ENCODE peak calls at places on chromosome 12, in ten cellular contexts. R is stimulated activated CD4-positive, alpha-beta T cell treated with anti-CD3 and anti-CD28 coated beads, TNF-alpha, amount 100 ng/mL, for 48 hours; T is CD4-positive, CD25-positive, alpha-beta regulatory T cell; Q is SW 1271; X is stimulated activated CD8-positive, alpha-beta memory T cell treated with anti-CD3 and anti-CD28 coated beads, Interleukin-15, amount 100 ng/mL, for 4 hours; P is stimulated activated naive CD4-positive, alpha-beta T cell; H is GM13976; V is A172; Z is endothelial cell; W is ovary. O is an unnamed sample.
A peak's percentile ranks its signal among the peaks of the same experiment; 100 is the strongest.

GRCh38 chr12:29807125-29807524 is 23.4 kb upstream of the TMTC1 start:
- DNase-seq in R (no peak), X (no peak), H (no peak), T (no peak), Q (no peak), P (no peak), V (no peak), W (no peak), Z (no peak), O (no peak)

GRCh38 chr12:82504411-82504810 is 146.1 kb downstream of the METTL25 start:
- DNase-seq in X (no peak), Q (no peak), Z (no peak), P (no peak), T (no peak), W (no peak), V (no peak), R (no peak), H (no peak), O (no peak)

GRCh38 chr12:95439578-95440230 is 34.2 kb upstream of the METAP2 start:
- DNase-seq in P (no peak), T (no peak), R (no peak), H (no peak), W (no peak), V (no peak), Q (no peak), Z (no peak), X (no peak), O (no peak)

GRCh38 chr12:27966870-27967269 is 5.7 kb downstream of the PTHLH start:
- DNase-seq in V (peak; percentile 96), X (no peak), T (no peak), Q (peak; percentile 98), W (no peak), Z (no peak), P (no peak), H (no peak), R (no peak), O (no peak)

GRCh38 chr12:52993558-52993869 is 12.7 kb upstream of the EIF4B start:
- DNase-seq in W (no peak), P (no peak), T (no peak), V (no peak), Q (no peak), H (no peak), X (no peak), Z (no peak), R (no peak), O (no peak)

GRCh38 chr12:62983594-62983993 is 48.6 kb upstream of the PPM1H start:
- DNase-seq in R (no peak), T (no peak), V (no peak), Q (no peak), W (no peak), P (no peak), H (no peak), Z (peak; percentile 8), X (no peak), O (no peak)

GRCh38 chr12:67358686-67359374 is 89.7 kb downstream of the CAND1 start:
- DNase-seq in R (no peak), Q (no peak), W (no peak), T (no peak), X (no peak), V (peak; percentile 66), H (no peak), Z (no peak), P (no peak), O (no peak)

GRCh38 chr12:123119808-123120207 is 31.1 kb downstream of the PITPNM2 start:
- DNase-seq in T (peak; percentile 92), R (no peak), H (peak; percentile 83), Z (no peak), V (no peak), W (no peak), Q (no peak), X (peak; percentile 13), P (peak; percentile 20), O (peak; percentile 6)

GRCh38 chr12:27109339-27110023 is 27.1 kb upstream of the C12orf71 start:
- DNase-seq in R (no peak), W (no peak), T (no peak), V (no peak), X (no peak), Z (no peak), Q (no peak), H (no peak), P (no peak), O (no peak)

GRCh38 chr12:32273712-32274111 is 125.6 kb upstream of the FGD4 start:
- DNase-seq in Z (peak; percentile 15), X (peak; percentile 19), R (no peak), Q (no peak), T (peak; percentile 79), H (peak; percentile 66), P (peak; percentile 57), W (no peak), V (no peak), O (no peak)

GRCh38 chr12:74538491-74539258 is 1.0 kb downstream of the ATXN7L3B start:
- DNase-seq in W (no peak), H (no peak), V (no peak), T (peak; percentile 72), Z (no peak), Q (peak; percentile 26), R (no peak), X (no peak), P (peak; percentile 70), O (peak; percentile 38)

GRCh38 chr12:127657036-127657435 is 609.9 kb upstream of the TMEM132C start:
- DNase-seq in P (no peak), W (no peak), H (no peak), T (no peak), R (no peak), Z (no peak), X (no peak), Q (no peak), V (no peak), O (no peak)

GRCh38 chr12:132066749-132067148 is 77.4 kb downstream of the DDX51 start:
- DNase-seq in P (no peak), H (no peak), V (no peak), Z (no peak), R (no peak), Q (no peak), T (no peak), X (no peak), W (no peak), O (no peak)

GRCh38 chr12:15131462-15131861 is 89.8 kb downstream of the RERG start:
- DNase-seq in X (no peak), T (no peak), P (no peak), R (no peak), V (no peak), Z (no peak), Q (peak; percentile 10), H (no peak), W (no peak), O (no peak)

GRCh38 chr12:20489645-20490044 is 121.3 kb downstream of the PDE3A start:
- DNase-seq in V (no peak), H (no peak), Q (no peak), P (no peak), R (no peak), T (no peak), W (no peak), X (no peak), Z (no peak), O (no peak)

GRCh38 chr12:31989987-31990386 is 30.8 kb downstream of the RESF1 start:
- DNase-seq in H (no peak), W (no peak), Z (no peak), Q (no peak), X (no peak), R (no peak), P (no peak), T (no peak), V (no peak), O (no peak)

GRCh38 chr12:32032205-32032810 is 73.1 kb downstream of the RESF1 start:
- DNase-seq in V (no peak), W (no peak), H (no peak), X (no peak), R (no peak), P (no peak), T (no peak), Z (no peak), Q (no peak), O (no peak)

GRCh38 chr12:124829008-124829707 is 34.5 kb downstream of the SCARB1 start:
- DNase-seq in P (no peak), X (no peak), R (no peak), H (no peak), W (no peak), Q (peak; percentile 30), Z (no peak), T (no peak), V (peak; percentile 75), O (no peak)

GRCh38 chr12:99024870-99025269 is 379.8 kb downstream of the APAF1 start:
- DNase-seq in P (no peak), T (no peak), W (no peak), H (no peak), V (no peak), X (no peak), R (no peak), Z (no peak), Q (no peak), O (no peak)

GRCh38 chr12:112985655-112986290 is 7.5 kb downstream of the OAS2 start:
- DNase-seq in Z (no peak), R (no peak), Q (no peak), T (no peak), W (no peak), V (no peak), P (no peak), H (no peak), X (no peak), O (no peak)

O was measured in T-helper 1 cell.